ENCODE peak calls at places on chromosomes 12 and 14, in ten cellular contexts. G, E, I, D, M, H, T, O, Q and B are unnamed samples.

GRCh38 chr12:132409495-132410295 is 80.3 kb upstream of the FBRSL1 start:
- DNase-seq in G (no peak), E (no peak), I (no peak), D (no peak), M (no peak), H (no peak), T (no peak), O (no peak), Q (no peak), B (no peak)

GRCh38 chr12:30980886-30981662 is 54.5 kb downstream of the TSPAN11 start:
- DNase-seq in G (no peak), E (no peak), I (peak; percentile 30), D (no peak), M (no peak), H (no peak), T (peak; percentile 38), O (no peak), Q (no peak), B (no peak)

GRCh38 chr14:59677771-59678211 is 101.2 kb upstream of the CCDC175 start:
- DNase-seq in G (no peak), E (no peak), I (no peak), D (no peak), M (no peak), H (no peak), T (no peak), O (no peak), Q (peak; percentile 15), B (peak; percentile 59)

GRCh38 chr12:105935106-105935505 is 203.6 kb downstream of the NUAK1 start:
- DNase-seq in G (no peak), E (no peak), I (no peak), D (no peak), M (no peak), H (no peak), T (no peak), O (no peak), Q (no peak), B (no peak)

GRCh38 chr12:60935981-60936761 is 1324.0 kb upstream of the USP15 start:
- DNase-seq in G (no peak), E (no peak), I (no peak), D (no peak), M (no peak), H (no peak), T (no peak), O (no peak), Q (no peak), B (no peak)

GRCh38 chr14:74510955-74511354 is 17.4 kb downstream of the ISCA2 start:
- DNase-seq in G (no peak), E (peak; percentile 60), I (no peak), D (peak; percentile 30), M (no peak), H (no peak), T (no peak), O (peak; percentile 31), Q (no peak), B (no peak)

GRCh38 chr14:81220488-81220766 is 332 bp downstream of the GTF2A1 start:
- DNase-seq in G (no peak), E (no peak), I (no peak), D (no peak), M (no peak), H (no peak), T (no peak), O (no peak), Q (no peak), B (no peak)

GRCh38 chr14:99730876-99731351 is 46.8 kb downstream of the CYP46A1 start:
- DNase-seq in G (no peak), E (peak; percentile 50), I (peak; percentile 8), D (peak; percentile 36), M (no peak), H (no peak), T (no peak), O (peak; percentile 43), Q (no peak), B (peak; percentile 1)

GRCh38 chr12:84814664-84815245 is 97.8 kb downstream of the SLC6A15 start:
- DNase-seq in G (no peak), E (no peak), I (no peak), D (no peak), M (no peak), H (peak; percentile 59), T (no peak), O (no peak), Q (no peak), B (no peak)

GRCh38 chr14:94290197-94290596 is 2.9 kb downstream of the SERPINA10 start:
- DNase-seq in G (no peak), E (no peak), I (no peak), D (no peak), M (no peak), H (no peak), T (no peak), O (no peak), Q (no peak), B (no peak)

GRCh38 chr14:71726639-71727085 is 205.6 kb upstream of the RGS6 start:
- DNase-seq in G (no peak), E (no peak), I (no peak), D (no peak), M (no peak), H (no peak), T (no peak), O (no peak), Q (no peak), B (peak; percentile 25)
- TF ChIP-seq CTCF in G (no peak), E (no peak), I (no peak), D (no peak), M (no peak), H (no peak), T (no peak), O (no peak), Q (no peak), B (no peak)

DNA sequence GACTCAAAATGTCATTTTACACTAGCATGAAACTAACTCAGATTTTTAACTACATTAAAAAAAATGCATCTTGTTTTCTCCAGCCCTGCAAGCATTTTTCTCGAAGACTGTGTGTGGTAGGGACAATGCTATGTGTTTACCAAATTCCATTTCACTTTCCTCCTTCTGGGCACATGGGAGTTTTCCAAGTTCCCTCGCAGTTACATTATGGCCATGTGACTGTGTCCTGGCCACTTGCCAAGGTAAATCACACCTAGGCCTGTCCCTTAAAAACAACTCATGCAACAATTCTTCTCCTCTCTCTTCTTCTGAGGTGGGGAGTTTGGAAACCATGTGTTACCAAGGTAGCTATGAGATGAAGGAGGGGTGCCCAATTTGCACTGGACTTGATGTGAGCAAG is 108.7 kb downstream of the SYT10 start:
- DNase-seq in G (no peak), E (no peak), I (no peak), D (no peak), M (no peak), H (no peak), T (no peak), O (no peak), Q (no peak), B (no peak)
- TF ChIP-seq CTCF in G (no peak), E (no peak), I (no peak), D (no peak), M (no peak), H (no peak), T (no peak), O (no peak), Q (no peak), B (no peak)

GRCh38 chr14:24268225-24268624 is 3.2 kb downstream of the RABGGTA start:
- DNase-seq in G (peak; percentile 14), E (no peak), I (no peak), D (no peak), M (no peak), H (no peak), T (no peak), O (no peak), Q (no peak), B (no peak)

GRCh38 chr14:24269368-24269767 is 2.0 kb downstream of the RABGGTA start:
- DNase-seq in G (peak; percentile 9), E (no peak), I (no peak), D (no peak), M (no peak), H (no peak), T (no peak), O (no peak), Q (no peak), B (no peak)

GRCh38 chr14:24271134-24271833 is at the start of gene RABGGTA:
- DNase-seq in G (peak; percentile 92), E (peak; percentile 99), I (peak; percentile 89), D (peak; percentile 92), M (peak; percentile 98), H (peak; percentile 57), T (peak; percentile 68), O (peak; percentile 94), Q (peak; percentile 66), B (peak; percentile 90)

GRCh38 chr14:24270537-24271133 is 762 bp downstream of the RABGGTA start:
- DNase-seq in G (no peak), E (no peak), I (no peak), D (no peak), M (no peak), H (no peak), T (no peak), O (no peak), Q (no peak), B (no peak)

DNA sequence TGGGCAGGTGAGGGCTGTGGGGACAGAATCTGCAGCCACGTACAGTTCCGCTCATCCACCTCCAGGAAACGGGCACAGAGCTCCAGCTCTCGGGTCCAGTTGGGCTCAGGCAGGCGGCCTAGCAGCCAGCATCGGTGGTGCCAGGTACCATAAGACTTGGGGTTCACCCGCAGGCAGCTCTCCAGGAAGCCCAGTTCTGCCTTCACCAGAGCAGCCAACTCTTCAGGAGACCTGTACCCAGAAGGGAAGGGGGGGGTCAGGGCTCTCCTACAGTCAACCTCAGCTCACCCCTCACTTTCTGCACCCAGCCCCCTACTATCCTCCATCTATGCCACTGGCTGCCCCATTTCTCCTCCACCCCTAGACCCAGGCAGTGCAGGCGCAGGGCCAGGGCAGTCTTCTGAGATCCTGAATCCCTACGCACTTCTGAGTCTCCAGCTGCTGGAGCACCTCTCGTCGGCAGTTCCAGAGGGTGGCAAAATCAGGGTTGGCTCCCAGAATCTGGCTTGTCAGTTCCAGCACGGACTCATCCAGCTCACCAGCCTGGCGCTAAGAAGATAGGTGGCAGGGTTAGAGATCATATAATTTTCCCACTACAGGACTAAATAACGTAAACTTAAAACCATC is 1.4 kb downstream of the RABGGTA start:
- DNase-seq in G (peak; percentile 34), E (peak; percentile 75), I (no peak), D (no peak), M (no peak), H (no peak), T (no peak), O (no peak), Q (no peak), B (no peak)
- TF ChIP-seq CTCF in G (no peak), E (no peak), I (no peak), D (no peak), M (no peak), H (no peak), T (no peak), O (no peak), Q (no peak), B (no peak)

DNA sequence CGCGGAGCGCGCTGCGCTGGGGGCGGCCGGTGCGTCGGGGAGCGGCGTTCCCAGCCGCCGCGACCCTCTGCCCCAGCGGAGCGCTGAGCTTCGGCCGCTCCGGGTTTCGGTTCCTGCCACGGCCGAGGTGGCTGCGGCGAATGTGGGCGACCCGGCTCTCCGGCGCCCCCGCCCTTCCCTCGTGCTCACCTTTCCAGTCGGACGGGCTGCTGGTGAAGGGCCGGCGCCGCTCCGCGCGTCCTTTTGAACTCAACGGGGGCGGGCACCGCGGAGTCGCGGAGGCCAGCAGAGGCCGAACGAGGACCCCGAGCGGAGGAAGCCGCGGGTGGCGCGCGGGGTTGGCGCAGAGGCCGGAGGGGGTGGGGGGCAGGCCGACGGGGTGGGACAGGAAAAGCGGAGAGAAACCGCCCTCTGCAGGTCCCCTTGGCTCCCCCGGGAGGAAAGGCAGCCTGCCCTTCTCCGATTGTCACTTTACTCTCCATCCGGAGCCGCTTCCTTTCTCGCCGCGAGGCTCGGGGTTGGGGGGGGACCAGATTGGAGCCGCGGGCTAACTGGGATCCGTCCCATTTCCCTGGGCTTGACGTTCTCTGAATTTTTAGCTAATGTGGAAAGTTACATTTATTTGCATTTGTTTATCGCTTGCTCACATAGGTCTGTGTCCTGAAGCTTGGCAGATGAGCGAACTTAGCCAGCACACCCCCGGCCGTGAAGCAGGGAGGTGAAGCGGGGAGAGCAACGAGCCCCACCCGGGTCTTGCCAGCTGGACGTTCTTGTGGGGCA is at the start of gene SMAGP:
- DNase-seq in G (peak; percentile 82), E (peak; percentile 90), I (peak; percentile 72), D (peak; percentile 68), M (peak; percentile 78), H (no peak), T (no peak), O (peak; percentile 90), Q (no peak), B (peak; percentile 83)
- TF ChIP-seq CTCF in G (no peak), E (no peak), I (peak; percentile 33), D (no peak), M (no peak), H (no peak), T (no peak), O (no peak), Q (peak; percentile 6), B (no peak)